ENCODE peak calls at places on chromosome 1, in eight cellular contexts. One of them, this sample, is unnamed.

GRCh38 chr1:162091681-162092524 is 22.4 kb downstream of the NOS1AP start:
- DNase-seq in prostate gland: no peak
- DNase-seq in Karpas-422: no peak
- DNase-seq in tibial artery: no peak
- DNase-seq in Peyer's patch: no peak
- DNase-seq in BE2C: no peak
- DNase-seq in right lobe of liver: no peak
- DNase-seq in fibroblast of lung: no peak
- DNase-seq in this sample: no peak

GRCh38 chr1:195376190-195376589 is 1232.0 kb downstream of the KCNT2 start:
- DNase-seq in fibroblast of lung: peak; percentile 10
- DNase-seq in Peyer's patch: no peak
- DNase-seq in tibial artery: no peak
- DNase-seq in right lobe of liver: no peak
- DNase-seq in Karpas-422: no peak
- DNase-seq in prostate gland: no peak
- DNase-seq in BE2C: no peak
- DNase-seq in this sample: peak; percentile 19

GRCh38 chr1:153345187-153346066 is 3.2 kb downstream of the PGLYRP4 start:
- DNase-seq in prostate gland: peak; percentile 1
- DNase-seq in BE2C: no peak
- DNase-seq in Peyer's patch: no peak
- DNase-seq in Karpas-422: no peak
- DNase-seq in right lobe of liver: no peak
- DNase-seq in tibial artery: no peak
- DNase-seq in fibroblast of lung: no peak
- DNase-seq in this sample: peak; percentile 39

GRCh38 chr1:85343612-85344255 is 67.3 kb upstream of the BCL10 start:
- DNase-seq in tibial artery: no peak
- DNase-seq in right lobe of liver: no peak
- DNase-seq in prostate gland: no peak
- DNase-seq in fibroblast of lung: peak; percentile 32
- DNase-seq in Karpas-422: no peak
- DNase-seq in Peyer's patch: no peak
- DNase-seq in BE2C: no peak
- DNase-seq in this sample: no peak

GRCh38 chr1:180566048-180566447 is 7.3 kb downstream of the OVAAL start:
- DNase-seq in fibroblast of lung: no peak
- DNase-seq in prostate gland: no peak
- DNase-seq in Peyer's patch: no peak
- DNase-seq in Karpas-422: no peak
- DNase-seq in tibial artery: no peak
- DNase-seq in right lobe of liver: no peak
- DNase-seq in BE2C: no peak
- DNase-seq in this sample: no peak

GRCh38 chr1:1090424-1091343 is 16.6 kb upstream of the RNF223 start:
- DNase-seq in fibroblast of lung: no peak
- DNase-seq in right lobe of liver: no peak
- DNase-seq in BE2C: no peak
- DNase-seq in Karpas-422: no peak
- DNase-seq in tibial artery: peak; percentile 58
- DNase-seq in Peyer's patch: no peak
- DNase-seq in prostate gland: no peak
- DNase-seq in this sample: no peak

GRCh38 chr1:32917521-32917920 is 16.3 kb upstream of the TMEM54 start:
- DNase-seq in prostate gland: no peak
- DNase-seq in BE2C: no peak
- DNase-seq in Peyer's patch: no peak
- DNase-seq in fibroblast of lung: no peak
- DNase-seq in tibial artery: no peak
- DNase-seq in Karpas-422: no peak
- DNase-seq in right lobe of liver: no peak
- DNase-seq in this sample: no peak

GRCh38 chr1:222140206-222140605 is 398.3 kb upstream of the DUSP10 start:
- DNase-seq in Peyer's patch: no peak
- DNase-seq in Karpas-422: no peak
- DNase-seq in fibroblast of lung: no peak
- DNase-seq in right lobe of liver: no peak
- DNase-seq in prostate gland: no peak
- DNase-seq in BE2C: no peak
- DNase-seq in tibial artery: no peak
- DNase-seq in this sample: no peak

GRCh38 chr1:8122477-8123407 is 96.6 kb upstream of the ERRFI1 start:
- DNase-seq in Karpas-422: no peak
- DNase-seq in prostate gland: no peak
- DNase-seq in right lobe of liver: no peak
- DNase-seq in Peyer's patch: no peak
- DNase-seq in fibroblast of lung: peak; percentile 82
- DNase-seq in tibial artery: peak; percentile 48
- DNase-seq in BE2C: no peak
- DNase-seq in this sample: no peak

GRCh38 chr1:202164271-202165037 is 4.1 kb upstream of the PTPN7 start:
- DNase-seq in prostate gland: no peak
- DNase-seq in tibial artery: no peak
- DNase-seq in fibroblast of lung: no peak
- DNase-seq in Karpas-422: no peak
- DNase-seq in Peyer's patch: peak; percentile 88
- DNase-seq in right lobe of liver: no peak
- DNase-seq in BE2C: no peak
- DNase-seq in this sample: peak; percentile 85

GRCh38 chr1:9615316-9616063 is 26.8 kb downstream of the TMEM201 start:
- DNase-seq in prostate gland: no peak
- DNase-seq in BE2C: peak; percentile 46
- DNase-seq in right lobe of liver: peak; percentile 59
- DNase-seq in tibial artery: no peak
- DNase-seq in Karpas-422: peak; percentile 81
- DNase-seq in Peyer's patch: peak; percentile 79
- DNase-seq in fibroblast of lung: peak; percentile 38
- DNase-seq in this sample: peak; percentile 73

GRCh38 chr1:2389644-2390043 is 1.7 kb downstream of the MORN1 start:
- DNase-seq in Karpas-422: no peak
- DNase-seq in right lobe of liver: peak; percentile 1
- DNase-seq in tibial artery: no peak
- DNase-seq in fibroblast of lung: no peak
- DNase-seq in BE2C: no peak
- DNase-seq in prostate gland: no peak
- DNase-seq in Peyer's patch: no peak
- DNase-seq in this sample: no peak
- H3K4me3 ChIP-seq in Karpas-422: peak overlapping the region; percentile 99
- H3K4me3 ChIP-seq in right lobe of liver: no peak overlapping the region
- H3K4me3 ChIP-seq in tibial artery: no peak overlapping the region
- H3K4me3 ChIP-seq in fibroblast of lung: no peak overlapping the region
- H3K4me3 ChIP-seq in BE2C: no peak overlapping the region
- H3K4me3 ChIP-seq in prostate gland: no peak overlapping the region
- H3K4me3 ChIP-seq in Peyer's patch: no peak overlapping the region
- H3K4me3 ChIP-seq in this sample: no peak overlapping the region

GRCh38 chr1:230310381-230311163 is 115.6 kb downstream of the PGBD5 start:
- DNase-seq in tibial artery: peak; percentile 83
- DNase-seq in BE2C: peak; percentile 74
- DNase-seq in right lobe of liver: peak; percentile 72
- DNase-seq in Peyer's patch: peak; percentile 89
- DNase-seq in Karpas-422: peak; percentile 78
- DNase-seq in prostate gland: peak; percentile 69
- DNase-seq in fibroblast of lung: peak; percentile 76
- DNase-seq in this sample: peak; percentile 71
- H3K4me3 ChIP-seq in tibial artery: no peak overlapping the region
- H3K4me3 ChIP-seq in BE2C: no peak overlapping the region
- H3K4me3 ChIP-seq in right lobe of liver: no peak overlapping the region
- H3K4me3 ChIP-seq in Peyer's patch: no peak overlapping the region
- H3K4me3 ChIP-seq in Karpas-422: no peak overlapping the region
- H3K4me3 ChIP-seq in prostate gland: no peak overlapping the region
- H3K4me3 ChIP-seq in fibroblast of lung: no peak overlapping the region
- H3K4me3 ChIP-seq in this sample: no peak overlapping the region

GRCh38 chr1:167438171-167439138 is 79.9 kb downstream of the CD247 start:
- DNase-seq in fibroblast of lung: no peak
- DNase-seq in Peyer's patch: peak; percentile 65
- DNase-seq in BE2C: no peak
- DNase-seq in tibial artery: no peak
- DNase-seq in prostate gland: no peak
- DNase-seq in Karpas-422: peak; percentile 81
- DNase-seq in right lobe of liver: no peak
- DNase-seq in this sample: peak; percentile 27
- H3K4me3 ChIP-seq in fibroblast of lung: no peak overlapping the region
- H3K4me3 ChIP-seq in Peyer's patch: no peak overlapping the region
- H3K4me3 ChIP-seq in BE2C: peak overlapping the region; percentile 58
- H3K4me3 ChIP-seq in tibial artery: no peak overlapping the region
- H3K4me3 ChIP-seq in prostate gland: no peak overlapping the region
- H3K4me3 ChIP-seq in Karpas-422: peak overlapping the region; percentile 78
- H3K4me3 ChIP-seq in right lobe of liver: no peak overlapping the region
- H3K4me3 ChIP-seq in this sample: no peak overlapping the region

GRCh38 chr1:207862241-207862787 is 48.6 kb downstream of the CD34 start:
- DNase-seq in prostate gland: no peak
- DNase-seq in BE2C: no peak
- DNase-seq in fibroblast of lung: no peak
- DNase-seq in tibial artery: no peak
- DNase-seq in right lobe of liver: no peak
- DNase-seq in Karpas-422: no peak
- DNase-seq in Peyer's patch: no peak
- DNase-seq in this sample: no peak
- H3K4me3 ChIP-seq in prostate gland: no peak overlapping the region
- H3K4me3 ChIP-seq in BE2C: no peak overlapping the region
- H3K4me3 ChIP-seq in fibroblast of lung: no peak overlapping the region
- H3K4me3 ChIP-seq in tibial artery: no peak overlapping the region
- H3K4me3 ChIP-seq in right lobe of liver: no peak overlapping the region
- H3K4me3 ChIP-seq in Karpas-422: no peak overlapping the region
- H3K4me3 ChIP-seq in Peyer's patch: no peak overlapping the region
- H3K4me3 ChIP-seq in this sample: peak overlapping the region; percentile 16

DNA sequence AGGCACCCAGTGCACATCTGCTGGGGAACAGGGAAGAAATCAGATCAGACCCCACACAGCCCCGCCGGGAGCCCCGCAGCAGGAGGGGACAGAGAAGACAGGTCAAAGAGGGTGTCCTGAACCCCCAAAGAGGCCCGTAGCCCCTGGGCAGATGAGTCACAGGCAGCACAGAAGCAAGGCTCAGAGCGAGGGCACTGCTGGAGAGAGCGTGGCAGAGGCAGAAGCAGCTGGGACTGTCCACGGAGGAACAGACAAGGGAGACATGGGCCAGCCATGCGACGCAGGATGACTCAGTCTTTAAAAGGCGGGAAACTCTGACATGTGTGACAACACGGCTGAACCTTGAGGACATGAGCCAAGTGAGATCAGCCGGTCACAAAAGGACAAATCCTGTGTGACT is 14.5 kb upstream of the PRDM16 start:
- DNase-seq in Peyer's patch: peak; percentile 23
- DNase-seq in fibroblast of lung: no peak
- DNase-seq in BE2C: no peak
- DNase-seq in prostate gland: no peak
- DNase-seq in Karpas-422: no peak
- DNase-seq in right lobe of liver: no peak
- DNase-seq in tibial artery: no peak
- DNase-seq in this sample: no peak
- H3K4me3 ChIP-seq in Peyer's patch: no peak overlapping the region
- H3K4me3 ChIP-seq in fibroblast of lung: no peak overlapping the region
- H3K4me3 ChIP-seq in BE2C: no peak overlapping the region
- H3K4me3 ChIP-seq in prostate gland: no peak overlapping the region
- H3K4me3 ChIP-seq in Karpas-422: no peak overlapping the region
- H3K4me3 ChIP-seq in right lobe of liver: no peak overlapping the region
- H3K4me3 ChIP-seq in tibial artery: no peak overlapping the region
- H3K4me3 ChIP-seq in this sample: no peak overlapping the region

This sample was measured in NB4.